ENCODE peak calls at places on chromosome 11, in six cellular contexts. Z, I, J, F, T and C are unnamed samples.

GRCh38 chr11:57776577-57776976 is 15.0 kb downstream of the CTNND1 start:
- DNase-seq in Z (no peak), I (no peak), J (no peak), F (no peak), T (no peak), C (no peak)

GRCh38 chr11:72617080-72617744 is 57.0 kb downstream of the PDE2A start:
- DNase-seq in Z (no peak), I (no peak), J (peak; percentile 39), F (no peak), T (no peak), C (no peak)

GRCh38 chr11:103940542-103940941 is 95.9 kb upstream of the DDI1 start:
- DNase-seq in Z (no peak), I (no peak), J (no peak), F (no peak), T (no peak), C (no peak)

GRCh38 chr11:79189604-79190003 is 251.2 kb downstream of the TENM4 start:
- DNase-seq in Z (no peak), I (no peak), J (no peak), F (no peak), T (no peak), C (peak; percentile 99)

GRCh38 chr11:94185387-94186084 is 56.9 kb downstream of the PANX1 start:
- DNase-seq in Z (no peak), I (peak; percentile 58), J (no peak), F (no peak), T (no peak), C (no peak)

GRCh38 chr11:65486570-65487466 is 12.0 kb upstream of the MALAT1 start:
- DNase-seq in Z (no peak), I (no peak), J (peak; percentile 29), F (no peak), T (no peak), C (no peak)

GRCh38 chr11:131681875-131682274 is 311.5 kb downstream of the NTM start:
- DNase-seq in Z (no peak), I (no peak), J (no peak), F (no peak), T (no peak), C (no peak)

GRCh38 chr11:44226472-44226871 is 83.5 kb downstream of the ALX4 start:
- DNase-seq in Z (no peak), I (no peak), J (no peak), F (no peak), T (no peak), C (no peak)

GRCh38 chr11:59271247-59271755 is 58.6 kb upstream of the MPEG1 start:
- DNase-seq in Z (no peak), I (no peak), J (no peak), F (no peak), T (no peak), C (peak; percentile 26)

GRCh38 chr11:130441726-130442125 is 6.7 kb upstream of the ADAMTS15 start:
- DNase-seq in Z (no peak), I (no peak), J (no peak), F (no peak), T (no peak), C (no peak)

GRCh38 chr11:82869657-82870056 is 30.6 kb downstream of the PRCP start:
- DNase-seq in Z (no peak), I (no peak), J (no peak), F (no peak), T (no peak), C (no peak)

GRCh38 chr11:118051136-118051610 is 25.7 kb upstream of the TMPRSS4 start:
- DNase-seq in Z (no peak), I (no peak), J (no peak), F (no peak), T (no peak), C (no peak)

GRCh38 chr11:1469287-1469910 is 17.2 kb downstream of the MOB2 start:
- DNase-seq in Z (no peak), I (no peak), J (no peak), F (no peak), T (no peak), C (no peak)

GRCh38 chr11:82903843-82904586 is 2.5 kb downstream of the DDIAS start:
- DNase-seq in Z (no peak), I (no peak), J (no peak), F (no peak), T (no peak), C (no peak)

GRCh38 chr11:116513894-116514293 is 258.9 kb downstream of the BUD13 start:
- DNase-seq in Z (no peak), I (no peak), J (peak; percentile 66), F (peak; percentile 50), T (peak; percentile 61), C (peak; percentile 78)

GRCh38 chr11:116773203-116774112 is 671 bp upstream of the BUD13 start:
- DNase-seq in Z (no peak), I (no peak), J (peak; percentile 83), F (no peak), T (no peak), C (peak; percentile 90)